ENCODE peak calls at places on chromosomes 1 and 21, in seven cellular contexts. B, D, A, I, Q, W and L are unnamed samples.

GRCh38 chr21:36699026-36699545 is at the start of gene SIM2:
- DNase-seq in B (peak), D (no peak), A (no peak), I (peak), Q (no peak), W (no peak), L (no peak)

GRCh38 chr1:213984387-213985180 is 3.2 kb upstream of the PROX1 start:
- DNase-seq in B (peak), D (peak), A (no peak), I (no peak), Q (peak), W (no peak), L (no peak)

GRCh38 chr1:222182641-222183040 is 365.3 kb downstream of the HHIPL2 start:
- DNase-seq in B (no peak), D (no peak), A (no peak), I (peak), Q (no peak), W (no peak), L (no peak)

GRCh38 chr1:11707621-11708276 is 16.2 kb downstream of the DRAXIN start:
- DNase-seq in B (peak), D (no peak), A (no peak), I (no peak), Q (no peak), W (peak), L (no peak)

GRCh38 chr1:54401799-54402198 is 4.4 kb downstream of the SSBP3 start:
- DNase-seq in B (no peak), D (no peak), A (no peak), I (no peak), Q (no peak), W (no peak), L (no peak)

GRCh38 chr1:32878183-32878582 is 7.5 kb upstream of the FNDC5 start:
- DNase-seq in B (no peak), D (no peak), A (no peak), I (peak), Q (no peak), W (peak), L (no peak)

GRCh38 chr1:164440222-164440621 is 118.8 kb upstream of the PBX1 start:
- DNase-seq in B (no peak), D (no peak), A (no peak), I (peak), Q (no peak), W (no peak), L (no peak)

GRCh38 chr1:240413732-240414131 is 198.2 kb downstream of the GREM2 start:
- DNase-seq in B (no peak), D (no peak), A (no peak), I (peak), Q (no peak), W (no peak), L (no peak)

GRCh38 chr1:111739222-111739983 is at the start of gene INKA2:
- DNase-seq in B (peak), D (peak), A (peak), I (peak), Q (peak), W (peak), L (peak)

GRCh38 chr1:5847013-5847654 is 145.1 kb downstream of the NPHP4 start:
- DNase-seq in B (no peak), D (no peak), A (no peak), I (no peak), Q (no peak), W (no peak), L (no peak)

GRCh38 chr1:66733348-66734017 is 18.8 kb upstream of the DYNLT5 start:
- DNase-seq in B (no peak), D (no peak), A (no peak), I (peak), Q (no peak), W (no peak), L (no peak)

GRCh38 chr1:6783956-6784559 is 1.2 kb upstream of the CAMTA1 start:
- DNase-seq in B (no peak), D (no peak), A (no peak), I (no peak), Q (no peak), W (no peak), L (no peak)

GRCh38 chr1:86507935-86508582 is 38.8 kb upstream of the CLCA4 start:
- DNase-seq in B (no peak), D (no peak), A (no peak), I (peak), Q (peak), W (no peak), L (no peak)

GRCh38 chr1:88514544-88514943 is 169.5 kb upstream of the PKN2 start:
- DNase-seq in B (no peak), D (no peak), A (no peak), I (no peak), Q (no peak), W (no peak), L (no peak)

GRCh38 chr1:208230668-208231529 is 13.3 kb downstream of the PLXNA2 start:
- DNase-seq in B (no peak), D (no peak), A (no peak), I (no peak), Q (no peak), W (no peak), L (peak)

GRCh38 chr1:9010781-9011323 is 15.4 kb downstream of the SLC2A7 start:
- DNase-seq in B (no peak), D (no peak), A (no peak), I (no peak), Q (no peak), W (no peak), L (peak)

GRCh38 chr1:78237364-78237916 is 191.7 kb downstream of the GIPC2 start:
- DNase-seq in B (no peak), D (no peak), A (no peak), I (no peak), Q (no peak), W (no peak), L (no peak)

GRCh38 chr1:228988655-228989054 is 253.4 kb downstream of the RHOU start:
- DNase-seq in B (no peak), D (no peak), A (no peak), I (no peak), Q (no peak), W (no peak), L (no peak)

GRCh38 chr1:190477687-190478192 is at the start of gene BRINP3:
- DNase-seq in B (no peak), D (no peak), A (no peak), I (peak), Q (no peak), W (no peak), L (no peak)